ENCODE peak calls at places on chromosomes 16 and 17, in five cellular contexts. One of them, this sample, is unnamed.

GRCh38 chr17:38897671-38898290 is 27.6 kb upstream of the LASP1NB start:
- DNase-seq in stomach: no peak
- DNase-seq in colonic mucosa: no peak
- DNase-seq in left ventricle myocardium inferior: no peak
- DNase-seq in tibial nerve: no peak
- DNase-seq in this sample: no peak

GRCh38 chr16:87123356-87124001 is 193.7 kb downstream of the C16orf95 start:
- DNase-seq in stomach: no peak
- DNase-seq in colonic mucosa: no peak
- DNase-seq in left ventricle myocardium inferior: no peak
- DNase-seq in tibial nerve: no peak
- DNase-seq in this sample: no peak

GRCh38 chr17:57530508-57530907 is 214.6 kb downstream of the CCDC182 start:
- DNase-seq in stomach: no peak
- DNase-seq in colonic mucosa: no peak
- DNase-seq in left ventricle myocardium inferior: no peak
- DNase-seq in tibial nerve: no peak
- DNase-seq in this sample: no peak

GRCh38 chr17:49170216-49170615 is 37.6 kb downstream of the B4GALNT2 start:
- DNase-seq in stomach: no peak
- DNase-seq in colonic mucosa: no peak
- DNase-seq in left ventricle myocardium inferior: no peak
- DNase-seq in tibial nerve: no peak
- DNase-seq in this sample: no peak

GRCh38 chr16:84999857-85000480 is 11.4 kb downstream of the ZDHHC7 start:
- DNase-seq in stomach: peak; percentile 50
- DNase-seq in colonic mucosa: no peak
- DNase-seq in left ventricle myocardium inferior: no peak
- DNase-seq in tibial nerve: no peak
- DNase-seq in this sample: no peak

GRCh38 chr17:82013341-82013740 is 9.3 kb downstream of the CENPX start:
- DNase-seq in stomach: no peak
- DNase-seq in colonic mucosa: no peak
- DNase-seq in left ventricle myocardium inferior: peak; percentile 48
- DNase-seq in tibial nerve: no peak
- DNase-seq in this sample: no peak

GRCh38 chr16:58499615-58500328 is at the start of gene NDRG4:
- DNase-seq in stomach: peak; percentile 49
- DNase-seq in colonic mucosa: peak; percentile 54
- DNase-seq in left ventricle myocardium inferior: no peak
- DNase-seq in tibial nerve: no peak
- DNase-seq in this sample: peak; percentile 84

GRCh38 chr16:67364610-67365256 is 28.6 kb downstream of the TPPP3 start:
- DNase-seq in stomach: no peak
- DNase-seq in colonic mucosa: no peak
- DNase-seq in left ventricle myocardium inferior: no peak
- DNase-seq in tibial nerve: no peak
- DNase-seq in this sample: no peak

GRCh38 chr16:58418601-58419000 is 26.3 kb downstream of the GINS3 start:
- DNase-seq in stomach: no peak
- DNase-seq in colonic mucosa: no peak
- DNase-seq in left ventricle myocardium inferior: peak; percentile 74
- DNase-seq in tibial nerve: no peak
- DNase-seq in this sample: no peak

GRCh38 chr17:33234930-33235685 is 58.0 kb downstream of the ASIC2 start:
- DNase-seq in stomach: peak; percentile 38
- DNase-seq in colonic mucosa: peak; percentile 38
- DNase-seq in left ventricle myocardium inferior: peak; percentile 54
- DNase-seq in tibial nerve: peak; percentile 15
- DNase-seq in this sample: peak; percentile 79

GRCh38 chr16:3289998-3290673 is 6.8 kb downstream of the ZNF263 start:
- DNase-seq in stomach: no peak
- DNase-seq in colonic mucosa: no peak
- DNase-seq in left ventricle myocardium inferior: no peak
- DNase-seq in tibial nerve: no peak
- DNase-seq in this sample: no peak

GRCh38 chr16:3295783-3296182 is 9.4 kb downstream of the TIGD7 start:
- DNase-seq in stomach: no peak
- DNase-seq in colonic mucosa: no peak
- DNase-seq in left ventricle myocardium inferior: no peak
- DNase-seq in tibial nerve: no peak
- DNase-seq in this sample: no peak

GRCh38 chr16:3295209-3295608 is 10.0 kb downstream of the TIGD7 start:
- DNase-seq in stomach: no peak
- DNase-seq in colonic mucosa: no peak
- DNase-seq in left ventricle myocardium inferior: no peak
- DNase-seq in tibial nerve: no peak
- DNase-seq in this sample: no peak

GRCh38 chr16:3292604-3293003 is 9.3 kb downstream of the ZNF263 start:
- DNase-seq in stomach: no peak
- DNase-seq in colonic mucosa: no peak
- DNase-seq in left ventricle myocardium inferior: no peak
- DNase-seq in tibial nerve: no peak
- DNase-seq in this sample: no peak
- H3K9me3 ChIP-seq in stomach: peaks cover 96% of the 10 kb centered on the region
- H3K9me3 ChIP-seq in colonic mucosa: peaks cover 26% of the 10 kb centered on the region
- H3K9me3 ChIP-seq in left ventricle myocardium inferior: peaks cover 100% of the 10 kb centered on the region
- H3K9me3 ChIP-seq in tibial nerve: peaks cover 97% of the 10 kb centered on the region
- H3K9me3 ChIP-seq in this sample: peaks cover 92% of the 10 kb centered on the region

GRCh38 chr16:3097266-3097665 is 1.8 kb downstream of the ZSCAN10 start:
- DNase-seq in stomach: no peak
- DNase-seq in colonic mucosa: no peak
- DNase-seq in left ventricle myocardium inferior: no peak
- DNase-seq in tibial nerve: no peak
- DNase-seq in this sample: no peak
- H3K4me3 ChIP-seq in stomach: no peak overlapping the region
- H3K4me3 ChIP-seq in colonic mucosa: no peak overlapping the region
- H3K4me3 ChIP-seq in left ventricle myocardium inferior: no peak overlapping the region
- H3K4me3 ChIP-seq in tibial nerve: no peak overlapping the region
- H3K4me3 ChIP-seq in this sample: no peak overlapping the region

GRCh38 chr16:11408261-11408660 is 63.0 kb downstream of the RMI2 start:
- DNase-seq in stomach: no peak
- DNase-seq in colonic mucosa: no peak
- DNase-seq in left ventricle myocardium inferior: no peak
- DNase-seq in tibial nerve: no peak
- DNase-seq in this sample: no peak

GRCh38 chr16:11409398-11409797 is 64.1 kb downstream of the RMI2 start:
- DNase-seq in stomach: no peak
- DNase-seq in colonic mucosa: no peak
- DNase-seq in left ventricle myocardium inferior: no peak
- DNase-seq in tibial nerve: no peak
- DNase-seq in this sample: no peak

GRCh38 chr16:11411059-11411550 is 65.8 kb downstream of the RMI2 start:
- DNase-seq in stomach: no peak
- DNase-seq in colonic mucosa: no peak
- DNase-seq in left ventricle myocardium inferior: no peak
- DNase-seq in tibial nerve: no peak
- DNase-seq in this sample: no peak

GRCh38 chr16:11412175-11412904 is 67.1 kb downstream of the RMI2 start:
- DNase-seq in stomach: no peak
- DNase-seq in colonic mucosa: no peak
- DNase-seq in left ventricle myocardium inferior: no peak
- DNase-seq in tibial nerve: no peak
- DNase-seq in this sample: no peak

DNA sequence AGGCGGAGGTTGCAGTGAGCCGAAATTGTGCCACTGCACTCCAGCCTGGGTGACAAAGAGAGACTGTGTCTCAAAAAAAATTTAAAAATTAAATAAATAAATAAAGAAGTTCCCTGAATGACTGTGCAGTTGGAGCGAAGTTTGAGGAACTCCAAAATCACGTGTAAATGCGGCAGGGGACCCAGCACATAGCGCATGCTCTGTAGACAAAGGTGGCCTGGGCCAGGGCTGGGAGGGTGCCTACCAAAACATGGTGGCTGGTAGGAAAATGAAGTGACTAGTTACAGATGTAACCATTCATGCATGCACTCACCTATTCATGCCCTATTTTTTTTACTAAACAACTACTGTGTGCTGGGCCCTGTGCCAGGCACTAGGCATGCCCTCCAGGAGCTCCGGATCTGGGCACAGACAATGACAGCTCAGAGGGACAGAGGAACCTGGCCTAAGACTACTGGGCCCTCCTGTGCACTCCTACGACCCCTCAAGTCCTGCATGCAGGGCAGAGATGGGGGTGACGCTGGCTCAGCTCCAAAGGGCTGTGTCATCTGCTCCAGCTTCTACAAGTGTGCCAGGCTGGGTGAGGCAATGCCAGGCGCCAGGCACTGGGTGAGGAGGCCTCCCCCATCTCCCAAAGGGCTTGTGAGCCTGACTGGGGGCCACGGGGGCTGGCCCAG is 65.3 kb downstream of the RMI2 start:
- DNase-seq in stomach: no peak
- DNase-seq in colonic mucosa: no peak
- DNase-seq in left ventricle myocardium inferior: no peak
- DNase-seq in tibial nerve: no peak
- DNase-seq in this sample: no peak
- H3K27ac ChIP-seq in stomach: no peak overlapping the region
- H3K27ac ChIP-seq in colonic mucosa: no peak overlapping the region
- H3K27ac ChIP-seq in left ventricle myocardium inferior: no peak overlapping the region
- H3K27ac ChIP-seq in tibial nerve: no peak overlapping the region
- H3K27ac ChIP-seq in this sample: no peak overlapping the region

DNA sequence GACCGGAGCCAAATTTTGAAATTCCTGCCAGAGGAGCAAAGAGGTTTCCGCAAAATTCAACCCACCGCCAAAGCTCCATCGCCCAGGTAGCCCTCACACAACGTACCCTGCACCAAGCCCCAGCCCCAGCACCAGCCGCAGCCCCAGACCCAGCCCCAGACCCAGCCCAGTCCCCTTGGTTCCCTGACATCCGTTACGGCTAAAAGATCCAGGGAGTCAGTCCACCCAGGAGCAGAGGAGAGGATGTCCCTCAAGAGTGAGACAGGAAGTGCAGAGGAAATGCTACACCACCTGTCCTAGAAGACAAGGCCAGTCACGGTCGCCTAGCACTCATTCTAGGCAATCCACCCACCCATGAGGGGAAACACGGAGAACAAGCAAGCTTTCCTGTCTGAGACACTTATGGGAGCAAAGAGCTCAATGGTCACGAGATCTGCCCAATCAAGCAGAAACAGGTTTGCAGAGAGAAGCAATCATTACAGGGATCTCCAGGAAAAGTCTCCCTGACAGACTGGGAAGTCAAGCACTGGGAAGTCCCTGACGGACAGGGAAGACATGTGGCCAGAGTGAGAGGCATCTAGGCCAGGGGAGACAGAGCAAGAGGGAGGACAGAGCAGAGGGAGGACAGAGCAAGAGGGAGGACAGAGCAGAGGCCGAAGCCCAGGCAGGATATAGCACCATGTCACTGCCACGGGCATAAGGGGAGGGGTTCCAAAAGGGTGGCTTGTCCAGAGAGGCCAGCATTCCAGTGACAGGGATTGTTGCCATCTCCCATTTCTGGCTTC is 15.0 kb upstream of the KCNJ18 start:
- DNase-seq in stomach: no peak
- DNase-seq in colonic mucosa: no peak
- DNase-seq in left ventricle myocardium inferior: no peak
- DNase-seq in tibial nerve: no peak
- DNase-seq in this sample: no peak
- H3K9me3 ChIP-seq in stomach: peaks cover 9% of the 10 kb centered on the region
- H3K9me3 ChIP-seq in colonic mucosa: no peaks in the 10 kb centered on the region
- H3K9me3 ChIP-seq in left ventricle myocardium inferior: no peaks in the 10 kb centered on the region
- H3K9me3 ChIP-seq in tibial nerve: no peaks in the 10 kb centered on the region
- H3K9me3 ChIP-seq in this sample: peaks cover 90% of the 10 kb centered on the region

GRCh38 chr17:29595107-29595942 is 2.4 kb downstream of the ANKRD13B start:
- DNase-seq in stomach: no peak
- DNase-seq in colonic mucosa: no peak
- DNase-seq in left ventricle myocardium inferior: no peak
- DNase-seq in tibial nerve: no peak
- DNase-seq in this sample: no peak
- H3K4me3 ChIP-seq in stomach: no peak overlapping the region
- H3K4me3 ChIP-seq in colonic mucosa: no peak overlapping the region
- H3K4me3 ChIP-seq in left ventricle myocardium inferior: no peak overlapping the region
- H3K4me3 ChIP-seq in tibial nerve: no peak overlapping the region
- H3K4me3 ChIP-seq in this sample: no peak overlapping the region

DNA sequence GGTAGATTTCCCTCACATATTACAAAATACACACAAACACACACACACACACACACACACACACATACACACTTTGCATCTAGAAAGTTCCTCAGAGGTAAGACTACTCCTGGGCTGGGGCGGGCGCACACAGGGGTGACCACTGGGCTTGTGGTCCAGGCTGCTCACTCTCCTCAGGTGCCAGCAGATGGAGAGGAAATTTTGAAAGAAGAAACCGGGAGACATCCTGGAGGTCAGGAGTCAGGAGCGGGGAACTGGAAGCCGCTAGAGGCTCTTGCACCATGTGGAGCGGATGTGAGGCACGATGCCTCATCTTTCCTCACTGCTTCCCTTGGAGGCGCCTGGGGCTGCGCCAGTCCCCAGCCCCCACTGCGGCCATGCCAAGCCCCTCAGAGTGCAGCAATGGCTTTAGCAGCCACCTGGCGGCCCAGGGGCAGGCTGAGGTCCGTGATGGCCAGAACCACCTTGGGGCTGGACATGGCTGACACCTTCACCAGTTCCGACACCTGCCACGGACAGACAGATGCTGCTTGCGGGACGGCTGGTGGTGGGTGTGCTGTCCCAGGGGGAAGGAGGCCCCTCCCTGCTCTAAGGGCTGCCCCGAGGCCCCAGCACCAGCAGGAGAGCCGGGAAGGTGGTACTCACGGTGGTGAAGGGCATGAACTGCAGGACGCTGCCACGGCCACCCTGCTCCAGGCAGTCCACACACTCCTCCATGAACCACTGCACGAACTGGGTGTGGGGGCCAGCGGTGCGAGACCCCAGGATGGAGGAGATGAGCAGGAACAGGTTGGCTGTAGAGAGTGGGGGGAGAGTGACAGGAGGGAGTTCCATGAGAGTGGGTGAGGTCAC is 4.1 kb downstream of the CSF3 start:
- DNase-seq in stomach: no peak
- DNase-seq in colonic mucosa: no peak
- DNase-seq in left ventricle myocardium inferior: no peak
- DNase-seq in tibial nerve: no peak
- DNase-seq in this sample: peak; percentile 47
- H3K27ac ChIP-seq in stomach: no peak overlapping the region
- H3K27ac ChIP-seq in colonic mucosa: no peak overlapping the region
- H3K27ac ChIP-seq in left ventricle myocardium inferior: peak overlapping the region; percentile 50
- H3K27ac ChIP-seq in tibial nerve: no peak overlapping the region
- H3K27ac ChIP-seq in this sample: peak overlapping the region; percentile 65

DNA sequence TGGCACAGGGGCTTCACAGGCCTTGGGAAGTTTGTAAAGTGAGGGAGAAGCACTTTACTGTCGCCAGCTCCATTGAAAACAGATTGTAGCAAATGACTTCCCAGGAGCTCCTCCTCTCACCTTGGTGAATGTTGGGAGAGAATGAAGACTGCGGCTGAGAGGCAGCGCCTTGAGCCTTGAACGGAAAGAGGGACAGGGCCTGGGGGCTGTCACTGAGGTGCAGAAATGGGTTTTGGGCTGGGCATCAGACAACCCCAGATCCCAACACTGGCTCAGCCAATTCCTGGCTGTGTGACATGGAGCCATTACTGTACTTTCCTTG is 603 bp upstream of the MRTFB start:
- DNase-seq in stomach: no peak
- DNase-seq in colonic mucosa: no peak
- DNase-seq in left ventricle myocardium inferior: no peak
- DNase-seq in tibial nerve: no peak
- DNase-seq in this sample: no peak
- H3K9me3 ChIP-seq in stomach: no peaks in the 10 kb centered on the region
- H3K9me3 ChIP-seq in colonic mucosa: no peaks in the 10 kb centered on the region
- H3K9me3 ChIP-seq in left ventricle myocardium inferior: no peaks in the 10 kb centered on the region
- H3K9me3 ChIP-seq in tibial nerve: no peaks in the 10 kb centered on the region
- H3K9me3 ChIP-seq in this sample: no peaks in the 10 kb centered on the region

This sample was measured in AG04450.